ENCODE peak calls at places on chromosomes 7 and 10, in eight cellular contexts. One of them, this sample, is unnamed.

GRCh38 chr7:30347226-30348082 is 63.1 kb downstream of the ZNRF2 start:
- DNase-seq in heart left ventricle: no peak
- DNase-seq in cardiac muscle cell: no peak
- DNase-seq in HCT116: no peak
- DNase-seq in ovary: no peak
- DNase-seq in hepatocyte: no peak
- DNase-seq in body of pancreas: no peak
- DNase-seq in PC-9: peak; percentile 60
- DNase-seq in this sample: no peak

GRCh38 chr10:57015595-57016303 is 654.7 kb upstream of the ZWINT start:
- DNase-seq in heart left ventricle: no peak
- DNase-seq in cardiac muscle cell: no peak
- DNase-seq in HCT116: no peak
- DNase-seq in ovary: no peak
- DNase-seq in hepatocyte: no peak
- DNase-seq in body of pancreas: no peak
- DNase-seq in PC-9: no peak
- DNase-seq in this sample: no peak

GRCh38 chr7:100166317-100166940 is 2.0 kb downstream of the GAL3ST4 start:
- DNase-seq in heart left ventricle: no peak
- DNase-seq in cardiac muscle cell: no peak
- DNase-seq in HCT116: no peak
- DNase-seq in ovary: no peak
- DNase-seq in hepatocyte: no peak
- DNase-seq in body of pancreas: no peak
- DNase-seq in PC-9: no peak
- DNase-seq in this sample: no peak

GRCh38 chr7:151115121-151115835 is 29.0 kb downstream of the AGAP3 start:
- DNase-seq in heart left ventricle: no peak
- DNase-seq in cardiac muscle cell: peak; percentile 71
- DNase-seq in HCT116: no peak
- DNase-seq in ovary: no peak
- DNase-seq in hepatocyte: peak; percentile 72
- DNase-seq in body of pancreas: peak; percentile 37
- DNase-seq in PC-9: no peak
- DNase-seq in this sample: no peak

GRCh38 chr10:89738551-89739209 is 37.3 kb downstream of the KIF20B start:
- DNase-seq in heart left ventricle: no peak
- DNase-seq in cardiac muscle cell: no peak
- DNase-seq in HCT116: no peak
- DNase-seq in ovary: no peak
- DNase-seq in hepatocyte: no peak
- DNase-seq in body of pancreas: no peak
- DNase-seq in PC-9: no peak
- DNase-seq in this sample: no peak

GRCh38 chr10:14215601-14216000 is 115.1 kb downstream of the FRMD4A start:
- DNase-seq in heart left ventricle: no peak
- DNase-seq in cardiac muscle cell: no peak
- DNase-seq in HCT116: no peak
- DNase-seq in ovary: no peak
- DNase-seq in hepatocyte: no peak
- DNase-seq in body of pancreas: no peak
- DNase-seq in PC-9: no peak
- DNase-seq in this sample: no peak

GRCh38 chr7:4074994-4075393 is 607.1 kb upstream of the FOXK1 start:
- DNase-seq in heart left ventricle: no peak
- DNase-seq in cardiac muscle cell: no peak
- DNase-seq in HCT116: peak; percentile 2
- DNase-seq in ovary: no peak
- DNase-seq in hepatocyte: no peak
- DNase-seq in body of pancreas: no peak
- DNase-seq in PC-9: no peak
- DNase-seq in this sample: no peak

GRCh38 chr7:73565675-73566342 is 8.3 kb upstream of the BCL7B start:
- DNase-seq in heart left ventricle: no peak
- DNase-seq in cardiac muscle cell: no peak
- DNase-seq in HCT116: no peak
- DNase-seq in ovary: no peak
- DNase-seq in hepatocyte: no peak
- DNase-seq in body of pancreas: no peak
- DNase-seq in PC-9: no peak
- DNase-seq in this sample: no peak

GRCh38 chr7:92612501-92612900 is 22.3 kb upstream of the FAM133B start:
- DNase-seq in heart left ventricle: no peak
- DNase-seq in cardiac muscle cell: no peak
- DNase-seq in HCT116: no peak
- DNase-seq in ovary: no peak
- DNase-seq in hepatocyte: no peak
- DNase-seq in body of pancreas: no peak
- DNase-seq in PC-9: no peak
- DNase-seq in this sample: no peak

GRCh38 chr10:87842776-87843497 is 20.4 kb downstream of the KLLN start:
- DNase-seq in heart left ventricle: no peak
- DNase-seq in cardiac muscle cell: no peak
- DNase-seq in HCT116: no peak
- DNase-seq in ovary: no peak
- DNase-seq in hepatocyte: peak; percentile 14
- DNase-seq in body of pancreas: no peak
- DNase-seq in PC-9: no peak
- DNase-seq in this sample: peak; percentile 39

GRCh38 chr10:10794776-10795175 is 222.9 kb upstream of the CELF2 start:
- DNase-seq in heart left ventricle: no peak
- DNase-seq in cardiac muscle cell: no peak
- DNase-seq in HCT116: no peak
- DNase-seq in ovary: no peak
- DNase-seq in hepatocyte: no peak
- DNase-seq in body of pancreas: no peak
- DNase-seq in PC-9: peak; percentile 94
- DNase-seq in this sample: no peak

GRCh38 chr7:6640246-6640721 is 3.2 kb downstream of the ZNF316 start:
- DNase-seq in heart left ventricle: no peak
- DNase-seq in cardiac muscle cell: no peak
- DNase-seq in HCT116: no peak
- DNase-seq in ovary: no peak
- DNase-seq in hepatocyte: no peak
- DNase-seq in body of pancreas: no peak
- DNase-seq in PC-9: no peak
- DNase-seq in this sample: peak; percentile 81

GRCh38 chr7:134992626-134993179 is 6.4 kb downstream of the AGBL3 start:
- DNase-seq in heart left ventricle: no peak
- DNase-seq in cardiac muscle cell: no peak
- DNase-seq in HCT116: no peak
- DNase-seq in ovary: peak; percentile 59
- DNase-seq in hepatocyte: peak; percentile 14
- DNase-seq in body of pancreas: no peak
- DNase-seq in PC-9: no peak
- DNase-seq in this sample: no peak

GRCh38 chr10:22823109-22823508 is 104.7 kb upstream of the ARMC3 start:
- DNase-seq in heart left ventricle: no peak
- DNase-seq in cardiac muscle cell: no peak
- DNase-seq in HCT116: peak; percentile 95
- DNase-seq in ovary: no peak
- DNase-seq in hepatocyte: peak; percentile 66
- DNase-seq in body of pancreas: no peak
- DNase-seq in PC-9: peak; percentile 88
- DNase-seq in this sample: peak; percentile 93

GRCh38 chr7:79923953-79924352 is 210.7 kb upstream of the GNAI1 start:
- DNase-seq in heart left ventricle: no peak
- DNase-seq in cardiac muscle cell: no peak
- DNase-seq in HCT116: no peak
- DNase-seq in ovary: no peak
- DNase-seq in hepatocyte: no peak
- DNase-seq in body of pancreas: no peak
- DNase-seq in PC-9: no peak
- DNase-seq in this sample: no peak

GRCh38 chr10:6140141-6140841 is 51.5 kb downstream of the RBM17 start:
- DNase-seq in heart left ventricle: no peak
- DNase-seq in cardiac muscle cell: no peak
- DNase-seq in HCT116: no peak
- DNase-seq in ovary: peak; percentile 29
- DNase-seq in hepatocyte: no peak
- DNase-seq in body of pancreas: no peak
- DNase-seq in PC-9: no peak
- DNase-seq in this sample: no peak

DNA sequence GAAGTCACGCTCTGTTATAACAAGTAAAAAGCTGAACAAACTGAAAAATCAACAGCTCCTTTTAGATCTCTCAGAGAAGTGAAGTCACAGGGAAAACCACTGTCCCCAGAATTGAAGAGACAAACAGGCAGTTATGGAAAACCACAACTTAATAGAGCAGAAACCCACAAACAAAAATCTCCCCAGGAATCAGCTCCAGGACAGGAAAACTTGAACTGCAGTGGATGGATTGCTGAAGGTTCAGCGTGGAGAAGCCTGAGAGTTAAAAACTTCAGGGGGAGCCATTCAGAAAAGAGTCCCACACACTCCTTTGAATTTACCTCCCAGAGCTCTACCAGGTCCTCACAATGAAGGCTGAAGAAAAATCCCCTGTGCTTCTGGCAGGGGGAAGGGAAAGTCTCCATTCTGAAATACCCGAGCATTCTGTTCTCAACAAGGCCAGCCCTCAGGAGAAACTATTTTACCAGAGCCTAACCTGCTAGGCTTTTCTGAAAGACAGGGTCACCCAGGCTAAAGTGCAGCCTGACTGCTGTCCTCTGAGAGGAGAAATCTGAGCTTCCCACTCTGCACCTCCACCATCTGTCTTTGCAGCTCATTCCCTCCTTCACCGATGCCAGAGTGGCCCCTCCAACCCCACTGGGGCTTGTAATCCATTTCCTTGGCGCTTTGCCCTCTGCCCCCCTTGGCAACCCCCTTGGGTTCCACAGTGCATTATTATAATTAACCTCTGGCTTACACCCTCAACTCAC is 65.0 kb upstream of the CCNY start:
- DNase-seq in heart left ventricle: no peak
- DNase-seq in cardiac muscle cell: peak; percentile 22
- DNase-seq in HCT116: no peak
- DNase-seq in ovary: no peak
- DNase-seq in hepatocyte: no peak
- DNase-seq in body of pancreas: no peak
- DNase-seq in PC-9: no peak
- DNase-seq in this sample: no peak
- H3K4me1 ChIP-seq in heart left ventricle: no peaks in the 10 kb centered on the region
- H3K4me1 ChIP-seq in cardiac muscle cell: no peaks in the 10 kb centered on the region
- H3K4me1 ChIP-seq in HCT116: no peaks in the 10 kb centered on the region
- H3K4me1 ChIP-seq in ovary: no peaks in the 10 kb centered on the region
- H3K4me1 ChIP-seq in hepatocyte: peaks cover 14% of the 10 kb centered on the region
- H3K4me1 ChIP-seq in body of pancreas: peaks cover 4% of the 10 kb centered on the region
- H3K4me1 ChIP-seq in PC-9: no peaks in the 10 kb centered on the region
- H3K4me1 ChIP-seq in this sample: no peaks in the 10 kb centered on the region

DNA sequence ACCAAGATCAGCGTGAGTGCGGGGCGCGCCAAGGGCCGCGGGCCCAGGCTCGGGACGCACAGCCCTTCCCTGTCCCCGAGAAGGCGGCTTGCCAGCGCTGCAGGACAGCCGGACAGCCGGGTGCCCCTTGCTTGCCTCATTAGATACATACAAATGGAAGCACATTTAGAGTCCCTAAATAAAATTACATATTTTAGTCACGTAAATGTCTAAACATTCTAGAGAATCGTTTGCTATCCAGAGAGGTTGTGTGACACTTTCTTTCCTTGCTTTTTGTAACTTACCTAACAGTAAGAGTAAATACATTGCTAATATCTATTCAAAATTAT is 4.8 kb downstream of the VSTM2A start:
- DNase-seq in heart left ventricle: no peak
- DNase-seq in cardiac muscle cell: no peak
- DNase-seq in HCT116: no peak
- DNase-seq in ovary: no peak
- DNase-seq in hepatocyte: no peak
- DNase-seq in body of pancreas: no peak
- DNase-seq in PC-9: no peak
- DNase-seq in this sample: no peak
- H3K4me3 ChIP-seq in heart left ventricle: no peak overlapping the region
- H3K4me3 ChIP-seq in cardiac muscle cell: peak overlapping the region; percentile 30
- H3K4me3 ChIP-seq in HCT116: no peak overlapping the region
- H3K4me3 ChIP-seq in ovary: peak overlapping the region; percentile 22
- H3K4me3 ChIP-seq in hepatocyte: no peak overlapping the region
- H3K4me3 ChIP-seq in body of pancreas: no peak overlapping the region
- H3K4me3 ChIP-seq in PC-9: peak overlapping the region; percentile 48
- H3K4me3 ChIP-seq in this sample: no peak overlapping the region

GRCh38 chr10:123948030-123948823 is 56.6 kb upstream of the CPXM2 start:
- DNase-seq in heart left ventricle: no peak
- DNase-seq in cardiac muscle cell: no peak
- DNase-seq in HCT116: no peak
- DNase-seq in ovary: no peak
- DNase-seq in hepatocyte: no peak
- DNase-seq in body of pancreas: no peak
- DNase-seq in PC-9: no peak
- DNase-seq in this sample: no peak
- H3K4me1 ChIP-seq in heart left ventricle: no peaks in the 10 kb centered on the region
- H3K4me1 ChIP-seq in cardiac muscle cell: no peaks in the 10 kb centered on the region
- H3K4me1 ChIP-seq in HCT116: no peaks in the 10 kb centered on the region
- H3K4me1 ChIP-seq in ovary: peaks cover 8% of the 10 kb centered on the region
- H3K4me1 ChIP-seq in hepatocyte: no peaks in the 10 kb centered on the region
- H3K4me1 ChIP-seq in body of pancreas: no peaks in the 10 kb centered on the region
- H3K4me1 ChIP-seq in PC-9: no peaks in the 10 kb centered on the region
- H3K4me1 ChIP-seq in this sample: no peaks in the 10 kb centered on the region

GRCh38 chr10:63720689-63721088 is 199.5 kb downstream of the REEP3 start:
- DNase-seq in heart left ventricle: no peak
- DNase-seq in cardiac muscle cell: no peak
- DNase-seq in HCT116: no peak
- DNase-seq in ovary: no peak
- DNase-seq in hepatocyte: no peak
- DNase-seq in body of pancreas: no peak
- DNase-seq in PC-9: no peak
- DNase-seq in this sample: no peak
- H3K4me3 ChIP-seq in heart left ventricle: no peak overlapping the region
- H3K4me3 ChIP-seq in cardiac muscle cell: no peak overlapping the region
- H3K4me3 ChIP-seq in HCT116: no peak overlapping the region
- H3K4me3 ChIP-seq in ovary: no peak overlapping the region
- H3K4me3 ChIP-seq in hepatocyte: no peak overlapping the region
- H3K4me3 ChIP-seq in body of pancreas: no peak overlapping the region
- H3K4me3 ChIP-seq in PC-9: no peak overlapping the region
- H3K4me3 ChIP-seq in this sample: no peak overlapping the region

GRCh38 chr10:131221632-131222277 is 89.8 kb downstream of the TCERG1L start:
- DNase-seq in heart left ventricle: no peak
- DNase-seq in cardiac muscle cell: no peak
- DNase-seq in HCT116: no peak
- DNase-seq in ovary: no peak
- DNase-seq in hepatocyte: no peak
- DNase-seq in body of pancreas: no peak
- DNase-seq in PC-9: no peak
- DNase-seq in this sample: no peak

GRCh38 chr10:131219955-131220489 is 91.5 kb downstream of the TCERG1L start:
- DNase-seq in heart left ventricle: no peak
- DNase-seq in cardiac muscle cell: no peak
- DNase-seq in HCT116: no peak
- DNase-seq in ovary: no peak
- DNase-seq in hepatocyte: no peak
- DNase-seq in body of pancreas: no peak
- DNase-seq in PC-9: no peak
- DNase-seq in this sample: no peak

GRCh38 chr10:131219584-131219886 is 92.0 kb downstream of the TCERG1L start:
- DNase-seq in heart left ventricle: no peak
- DNase-seq in cardiac muscle cell: no peak
- DNase-seq in HCT116: no peak
- DNase-seq in ovary: no peak
- DNase-seq in hepatocyte: no peak
- DNase-seq in body of pancreas: no peak
- DNase-seq in PC-9: no peak
- DNase-seq in this sample: no peak

GRCh38 chr10:131218811-131219583 is 92.5 kb downstream of the TCERG1L start:
- DNase-seq in heart left ventricle: no peak
- DNase-seq in cardiac muscle cell: no peak
- DNase-seq in HCT116: no peak
- DNase-seq in ovary: no peak
- DNase-seq in hepatocyte: no peak
- DNase-seq in body of pancreas: no peak
- DNase-seq in PC-9: no peak
- DNase-seq in this sample: no peak

GRCh38 chr10:131220601-131221171 is 90.8 kb downstream of the TCERG1L start:
- DNase-seq in heart left ventricle: no peak
- DNase-seq in cardiac muscle cell: no peak
- DNase-seq in HCT116: no peak
- DNase-seq in ovary: no peak
- DNase-seq in hepatocyte: no peak
- DNase-seq in body of pancreas: no peak
- DNase-seq in PC-9: no peak
- DNase-seq in this sample: no peak
- H3K4me1 ChIP-seq in heart left ventricle: no peaks in the 10 kb centered on the region
- H3K4me1 ChIP-seq in cardiac muscle cell: no peaks in the 10 kb centered on the region
- H3K4me1 ChIP-seq in HCT116: no peaks in the 10 kb centered on the region
- H3K4me1 ChIP-seq in ovary: no peaks in the 10 kb centered on the region
- H3K4me1 ChIP-seq in hepatocyte: no peaks in the 10 kb centered on the region
- H3K4me1 ChIP-seq in body of pancreas: no peaks in the 10 kb centered on the region
- H3K4me1 ChIP-seq in PC-9: no peaks in the 10 kb centered on the region
- H3K4me1 ChIP-seq in this sample: no peaks in the 10 kb centered on the region

This sample was measured in HAP-1.